ENCODE peak calls at places on chromosomes 13 and 19, in nine cellular contexts. Y is CD8-positive, alpha-beta T cell; A is PC-3; M is keratinocyte; H is stomach; S is cardiac muscle cell; T is pancreas; E is effector memory CD4-positive, alpha-beta T cell; X is small intestine. F is an unnamed sample. For H3K4me1, the result is how much of the 10 kb centered on the place peaks cover.

GRCh38 chr13:29472317-29472961 is 123.0 kb downstream of the SLC7A1 start:
- DNase-seq in Y (peak), A (peak), M (no peak), H (peak), S (peak), T (no peak), E (no peak), X (peak), F (peak)

GRCh38 chr13:47672982-47673670 is 327.9 kb downstream of the SUCLA2 start:
- DNase-seq in Y (no peak), A (peak), M (no peak), H (no peak), S (no peak), T (no peak), E (no peak), X (no peak), F (no peak)

GRCh38 chr13:107392205-107392604 is 823.1 kb downstream of the LIG4 start:
- DNase-seq in Y (no peak), A (no peak), M (no peak), H (no peak), S (no peak), T (no peak), E (no peak), X (no peak), F (no peak)

GRCh38 chr13:111233080-111233479 is 87.4 kb upstream of the TEX29 start:
- DNase-seq in Y (no peak), A (no peak), M (no peak), H (no peak), S (no peak), T (no peak), E (no peak), X (no peak), F (no peak)

GRCh38 chr19:47153266-47153665 is 22.6 kb downstream of the SAE1 start:
- DNase-seq in Y (no peak), A (no peak), M (no peak), H (no peak), S (no peak), T (no peak), E (no peak), X (no peak), F (no peak)

GRCh38 chr13:80297094-80297493 is 43.8 kb downstream of the SPRY2 start:
- DNase-seq in Y (no peak), A (no peak), M (no peak), H (no peak), S (no peak), T (no peak), E (no peak), X (peak), F (no peak)

GRCh38 chr13:106230450-106230849 is 305.0 kb downstream of the EFNB2 start:
- DNase-seq in Y (no peak), A (peak), M (no peak), H (no peak), S (no peak), T (no peak), E (no peak), X (no peak), F (no peak)

GRCh38 chr13:41513600-41513999 is 56.2 kb downstream of the RGCC start:
- DNase-seq in Y (no peak), A (no peak), M (no peak), H (no peak), S (no peak), T (no peak), E (no peak), X (no peak), F (no peak)

GRCh38 chr13:49625392-49626137 is 2.7 kb upstream of the ARL11 start:
- DNase-seq in Y (no peak), A (no peak), M (no peak), H (peak), S (no peak), T (peak), E (no peak), X (peak), F (no peak)

GRCh38 chr13:90396266-90396665 is 951.2 kb upstream of the MIR17HG start:
- DNase-seq in Y (no peak), A (no peak), M (no peak), H (no peak), S (no peak), T (no peak), E (no peak), X (no peak), F (no peak)

GRCh38 chr19:3465552-3465951 is 14.8 kb downstream of the SMIM24 start:
- DNase-seq in Y (no peak), A (no peak), M (no peak), H (no peak), S (no peak), T (peak), E (no peak), X (no peak), F (no peak)

GRCh38 chr19:3880471-3881271 is at the start of gene ATCAY:
- DNase-seq in Y (no peak), A (no peak), M (no peak), H (no peak), S (peak), T (no peak), E (no peak), X (no peak), F (no peak)

GRCh38 chr19:34707661-34708060 is 26.4 kb upstream of the ZNF181 start:
- DNase-seq in Y (no peak), A (no peak), M (no peak), H (no peak), S (no peak), T (peak), E (no peak), X (no peak), F (no peak)

GRCh38 chr19:3606690-3607289 is at the start of gene TBXA2R:
- DNase-seq in Y (peak), A (peak), M (no peak), H (peak), S (peak), T (peak), E (no peak), X (no peak), F (peak)

GRCh38 chr13:40664100-40665060 is 2.1 kb downstream of the FOXO1 start:
- DNase-seq in Y (peak), A (peak), M (no peak), H (peak), S (peak), T (peak), E (peak), X (peak), F (peak)

GRCh38 chr19:18291590-18292459 is 10.4 kb upstream of the JUND start:
- DNase-seq in Y (peak), A (peak), M (no peak), H (peak), S (peak), T (peak), E (peak), X (peak), F (peak)

GRCh38 chr19:16442386-16443276 is 29.1 kb downstream of the EPS15L1 start:
- DNase-seq in Y (no peak), A (no peak), M (no peak), H (peak), S (peak), T (peak), E (no peak), X (peak), F (peak)

GRCh38 chr13:31756346-31756745 is 17.0 kb downstream of the RXFP2 start:
- DNase-seq in Y (no peak), A (peak), M (peak), H (no peak), S (no peak), T (no peak), E (no peak), X (no peak), F (no peak)

GRCh38 chr19:3527250-3527910 is 11.6 kb upstream of the TEKTIP1 start:
- DNase-seq in Y (no peak), A (no peak), M (no peak), H (no peak), S (no peak), T (no peak), E (no peak), X (no peak), F (no peak)

GRCh38 chr19:52943884-52944643 is 18.6 kb downstream of the ZNF816 start:
- DNase-seq in Y (no peak), A (peak), M (no peak), H (no peak), S (no peak), T (no peak), E (no peak), X (no peak), F (no peak)

GRCh38 chr19:45444318-45445041 is 20.8 kb upstream of the ERCC1 start:
- DNase-seq in Y (peak), A (peak), M (no peak), H (peak), S (peak), T (peak), E (peak), X (peak), F (peak)

GRCh38 chr13:31225998-31226675 is 26.4 kb downstream of the B3GLCT start:
- DNase-seq in Y (no peak), A (no peak), M (no peak), H (no peak), S (no peak), T (no peak), E (no peak), X (no peak), F (no peak)

GRCh38 chr13:42478531-42479156 is 95.3 kb upstream of the TNFSF11 start:
- DNase-seq in Y (no peak), A (peak), M (no peak), H (no peak), S (peak), T (no peak), E (no peak), X (peak), F (no peak)

GRCh38 chr13:52746141-52746540 is 6.5 kb upstream of the CNMD start:
- DNase-seq in Y (no peak), A (no peak), M (no peak), H (no peak), S (no peak), T (no peak), E (no peak), X (no peak), F (no peak)

GRCh38 chr13:92768592-92768991 is 458.0 kb upstream of the GPC6 start:
- DNase-seq in Y (no peak), A (no peak), M (no peak), H (no peak), S (no peak), T (no peak), E (no peak), X (no peak), F (no peak)

GRCh38 chr19:46006411-46006810 is 11.1 kb downstream of the CCDC61 start:
- DNase-seq in Y (no peak), A (no peak), M (no peak), H (no peak), S (no peak), T (no peak), E (no peak), X (no peak), F (no peak)

GRCh38 chr13:22883262-22883840 is 297.4 kb upstream of the SGCG start:
- DNase-seq in Y (no peak), A (no peak), M (no peak), H (no peak), S (no peak), T (no peak), E (no peak), X (no peak), F (no peak)

GRCh38 chr13:37163626-37164365 is 58.3 kb upstream of the CSNK1A1L start:
- DNase-seq in Y (no peak), A (no peak), M (no peak), H (no peak), S (no peak), T (no peak), E (no peak), X (no peak), F (no peak)

GRCh38 chr19:52946322-52947310 is 16.1 kb downstream of the ZNF816 start:
- DNase-seq in Y (no peak), A (peak), M (no peak), H (peak), S (peak), T (peak), E (no peak), X (no peak), F (peak)

GRCh38 chr19:33699754-33700407 is 78.1 kb downstream of the CHST8 start:
- DNase-seq in Y (no peak), A (no peak), M (no peak), H (no peak), S (no peak), T (no peak), E (no peak), X (no peak), F (no peak)

GRCh38 chr19:4064551-4065260 is 2.0 kb downstream of the ZBTB7A start:
- DNase-seq in Y (peak), A (no peak), M (no peak), H (peak), S (peak), T (peak), E (peak), X (peak), F (peak)

GRCh38 chr19:35628565-35629331 is at the start of gene RBM42:
- DNase-seq in Y (peak), A (peak), M (peak), H (peak), S (peak), T (peak), E (peak), X (peak), F (peak)

GRCh38 chr13:88979465-88980180 is 1308.5 kb downstream of the SLITRK5 start:
- DNase-seq in Y (no peak), A (peak), M (no peak), H (no peak), S (peak), T (no peak), E (no peak), X (no peak), F (no peak)

GRCh38 chr13:53758946-53759345 is 730.3 kb downstream of the OLFM4 start:
- DNase-seq in Y (no peak), A (no peak), M (no peak), H (no peak), S (no peak), T (no peak), E (no peak), X (no peak), F (no peak)

GRCh38 chr19:8881512-8881911 is 49.3 kb downstream of the MBD3L1 start:
- DNase-seq in Y (no peak), A (no peak), M (no peak), H (no peak), S (no peak), T (no peak), E (no peak), X (no peak), F (no peak)

GRCh38 chr19:8887364-8887763 is 55.2 kb downstream of the MBD3L1 start:
- DNase-seq in Y (no peak), A (no peak), M (no peak), H (no peak), S (no peak), T (no peak), E (no peak), X (no peak), F (no peak)

GRCh38 chr19:8880864-8881488 is 48.8 kb downstream of the MBD3L1 start:
- DNase-seq in Y (no peak), A (no peak), M (no peak), H (no peak), S (no peak), T (no peak), E (no peak), X (no peak), F (no peak)

GRCh38 chr19:8890260-8890659 is 58.1 kb downstream of the MBD3L1 start:
- DNase-seq in Y (no peak), A (no peak), M (no peak), H (no peak), S (no peak), T (no peak), E (no peak), X (no peak), F (no peak)

GRCh38 chr19:8884416-8884815 is 52.2 kb downstream of the MBD3L1 start:
- DNase-seq in Y (no peak), A (no peak), M (no peak), H (no peak), S (no peak), T (no peak), E (no peak), X (no peak), F (no peak)
- H3K4me1 ChIP-seq in Y (under half), A (under half), M (under half), H (under half), S (under half), T (under half), E (under half), X (under half), F (under half)

DNA sequence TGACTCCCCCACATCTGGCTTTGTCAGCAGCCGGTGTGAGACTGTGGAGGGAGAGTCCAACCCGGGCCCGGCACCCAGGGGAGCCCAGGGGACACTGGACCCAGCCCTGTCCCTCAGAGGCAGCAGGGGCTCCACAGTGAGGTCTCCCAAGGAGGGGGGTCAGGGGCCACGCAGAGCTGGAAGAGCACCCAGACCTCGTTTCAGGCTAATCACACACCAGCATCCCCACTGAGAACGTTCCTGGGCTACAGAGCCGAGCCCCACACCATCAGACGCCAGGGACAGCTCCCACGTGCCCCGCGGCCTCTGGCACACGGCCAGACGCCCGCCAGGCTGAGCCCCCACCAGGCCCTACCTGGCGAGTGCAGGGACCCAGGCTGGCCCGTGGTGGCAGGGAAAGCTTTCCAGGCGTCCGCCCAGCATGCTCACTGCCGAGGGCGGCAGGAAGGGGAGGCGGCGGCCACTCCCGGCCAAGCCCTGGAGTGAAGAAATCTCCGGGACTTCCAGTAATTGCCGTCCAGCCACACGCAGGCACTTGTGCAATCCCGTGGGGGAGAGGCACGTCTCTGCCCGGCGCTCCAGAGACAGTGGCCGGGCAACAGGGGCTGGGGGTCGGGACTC is 19.2 kb downstream of the SBNO2 start:
- DNase-seq in Y (no peak), A (no peak), M (no peak), H (peak), S (no peak), T (peak), E (no peak), X (peak), F (peak)
- H3K4me1 ChIP-seq in Y (under half), A (under half), M (under half), H (under half), S (under half), T (under half), E (under half), X (under half), F (half or more)

GRCh38 chr19:5941673-5942072 is 27.6 kb downstream of the CAPS start:
- DNase-seq in Y (no peak), A (no peak), M (no peak), H (no peak), S (no peak), T (no peak), E (no peak), X (no peak), F (no peak)
- H3K4me1 ChIP-seq in Y (under half), A (under half), M (under half), H (half or more), S (under half), T (under half), E (under half), X (under half), F (under half)

DNA sequence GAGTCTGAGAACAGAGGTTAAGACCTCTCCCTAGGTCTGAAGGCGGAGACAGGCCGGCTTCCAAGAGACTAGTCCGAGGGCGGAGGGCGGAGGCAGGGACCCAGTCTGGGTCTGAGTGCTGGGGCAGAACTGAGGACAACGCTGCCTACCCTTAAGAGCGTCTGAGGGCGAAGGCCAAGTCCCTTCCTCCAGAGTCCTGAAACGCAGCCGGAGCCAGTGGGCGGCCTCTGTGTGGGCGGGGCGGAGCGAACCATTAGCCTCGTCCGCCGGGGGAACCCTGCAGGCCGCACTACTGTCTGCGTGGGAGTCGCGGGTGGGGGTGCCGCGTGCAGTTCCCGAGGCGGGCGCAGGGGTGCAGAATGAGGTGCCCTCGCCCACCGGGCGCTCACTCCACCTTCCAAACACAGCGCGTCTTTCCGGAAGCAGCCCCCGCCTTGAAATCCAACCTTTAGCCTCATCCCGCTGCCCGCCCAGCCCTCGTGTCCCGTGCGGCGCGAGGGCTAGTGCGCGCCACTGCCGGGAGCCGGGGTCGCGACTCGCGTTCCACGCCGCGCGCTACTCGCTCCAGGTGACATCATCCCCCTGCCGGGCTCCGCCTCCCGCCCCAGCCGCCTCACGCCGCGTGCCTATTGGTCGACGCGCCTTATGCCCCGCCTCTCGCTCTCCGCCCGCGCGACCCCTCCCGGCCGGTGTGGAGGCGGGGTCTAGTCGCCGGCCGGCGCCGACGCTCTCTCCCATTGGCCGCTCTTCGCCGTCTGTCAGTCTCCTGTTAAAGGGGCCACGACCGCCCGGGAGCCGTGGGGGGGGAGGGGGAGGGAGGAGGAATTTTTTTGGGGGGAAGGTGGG is at the start of gene C19orf73:
- DNase-seq in Y (peak), A (peak), M (peak), H (peak), S (peak), T (peak), E (peak), X (peak), F (peak)
- H3K4me1 ChIP-seq in Y (under half), A (under half), M (under half), H (under half), S (under half), T (under half), E (under half), X (under half), F (under half)

GRCh38 chr19:2041436-2041685 is 9.7 kb downstream of the MKNK2 start:
- DNase-seq in Y (no peak), A (no peak), M (no peak), H (no peak), S (no peak), T (no peak), E (no peak), X (no peak), F (no peak)

GRCh38 chr19:2040647-2041435 is 10.2 kb downstream of the MKNK2 start:
- DNase-seq in Y (no peak), A (no peak), M (no peak), H (no peak), S (no peak), T (peak), E (no peak), X (no peak), F (peak)

GRCh38 chr19:2039082-2039958 is 11.7 kb downstream of the MKNK2 start:
- DNase-seq in Y (no peak), A (no peak), M (no peak), H (no peak), S (no peak), T (no peak), E (no peak), X (no peak), F (no peak)

GRCh38 chr19:2038284-2039081 is 12.6 kb downstream of the MKNK2 start:
- DNase-seq in Y (no peak), A (no peak), M (no peak), H (no peak), S (no peak), T (peak), E (no peak), X (no peak), F (no peak)

DNA sequence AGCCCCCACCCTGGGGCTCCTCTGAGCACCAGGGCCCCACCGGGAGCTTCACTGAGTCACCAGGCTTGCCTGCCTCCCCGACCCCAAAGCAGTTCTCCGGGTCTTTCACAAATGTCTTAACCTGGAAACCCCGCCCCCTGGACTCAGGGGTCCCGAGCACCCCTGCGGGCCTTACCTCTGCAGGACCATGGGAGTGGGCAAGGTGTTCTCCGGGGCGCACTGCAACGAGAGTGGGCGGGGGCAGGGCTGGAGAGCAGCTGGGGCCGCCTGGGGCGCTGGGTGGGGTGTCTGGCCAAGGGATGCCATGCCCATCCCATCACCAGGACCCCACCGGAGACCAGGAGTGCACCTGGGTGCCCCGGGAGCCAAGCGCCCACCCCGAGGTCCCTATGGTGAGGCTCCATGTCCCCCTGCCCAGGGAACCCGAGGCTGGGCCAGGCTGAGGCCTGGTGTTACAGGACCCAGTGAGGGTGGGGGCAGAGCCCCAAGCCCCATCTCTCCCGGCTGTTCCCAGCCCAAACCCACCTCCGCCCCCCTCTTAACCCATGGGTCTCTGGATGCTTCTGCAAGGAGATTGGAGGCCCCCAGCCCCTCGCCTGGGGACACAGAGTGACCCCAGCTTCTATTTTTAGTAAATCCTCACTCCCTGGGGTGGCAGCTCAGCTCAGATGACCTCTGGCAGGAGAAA is 10.9 kb downstream of the MKNK2 start:
- DNase-seq in Y (no peak), A (no peak), M (no peak), H (no peak), S (no peak), T (peak), E (no peak), X (no peak), F (no peak)
- H3K4me1 ChIP-seq in Y (under half), A (under half), M (under half), H (half or more), S (under half), T (under half), E (under half), X (under half), F (half or more)